ENCODE peak calls at places on chromosomes 7 and 10, in four cellular contexts. M, L, Q and E are unnamed samples.

GRCh38 chr7:135801877-135802276 is 53.3 kb upstream of the FAM180A start:
- DNase-seq in M (no peak), L (no peak), Q (no peak), E (no peak)

GRCh38 chr7:148303295-148304013 is 287.1 kb upstream of the C7orf33 start:
- DNase-seq in Q (no peak), M (no peak), L (peak; percentile 73), E (no peak)

GRCh38 chr10:27646194-27646593 is 99.4 kb downstream of the MKX start:
- DNase-seq in L (no peak), M (no peak), Q (no peak), E (no peak)

GRCh38 chr10:4073912-4074311 is 288.9 kb upstream of the KLF6 start:
- DNase-seq in M (no peak), L (no peak), Q (no peak), E (no peak)

GRCh38 chr10:124366343-124366742 is 52.4 kb downstream of the OAT start:
- DNase-seq in M (no peak), Q (no peak), L (no peak), E (no peak)

GRCh38 chr10:103845983-103846382 is 9.4 kb downstream of the SH3PXD2A start:
- DNase-seq in Q (no peak), L (no peak), M (no peak), E (no peak)

GRCh38 chr7:50633414-50633710 is 68.2 kb upstream of the DDC start:
- DNase-seq in M (no peak), L (no peak), Q (no peak), E (no peak)

GRCh38 chr7:26555971-26556830 is 264.5 kb downstream of the SNX10 start:
- DNase-seq in Q (no peak), M (no peak), L (no peak), E (peak; percentile 67)

GRCh38 chr10:117860823-117861222 is 185.9 kb downstream of the RAB11FIP2 start:
- DNase-seq in Q (peak; percentile 45), M (peak; percentile 35), L (no peak), E (no peak)

GRCh38 chr10:94042001-94042813 is 48.5 kb downstream of the PLCE1 start:
- DNase-seq in L (no peak), M (peak; percentile 75), Q (peak; percentile 61), E (no peak)
- TF ChIP-seq CTCF in L (no peak), M (peak; percentile 51), Q (peak; percentile 53), E (peak; percentile 40)

DNA sequence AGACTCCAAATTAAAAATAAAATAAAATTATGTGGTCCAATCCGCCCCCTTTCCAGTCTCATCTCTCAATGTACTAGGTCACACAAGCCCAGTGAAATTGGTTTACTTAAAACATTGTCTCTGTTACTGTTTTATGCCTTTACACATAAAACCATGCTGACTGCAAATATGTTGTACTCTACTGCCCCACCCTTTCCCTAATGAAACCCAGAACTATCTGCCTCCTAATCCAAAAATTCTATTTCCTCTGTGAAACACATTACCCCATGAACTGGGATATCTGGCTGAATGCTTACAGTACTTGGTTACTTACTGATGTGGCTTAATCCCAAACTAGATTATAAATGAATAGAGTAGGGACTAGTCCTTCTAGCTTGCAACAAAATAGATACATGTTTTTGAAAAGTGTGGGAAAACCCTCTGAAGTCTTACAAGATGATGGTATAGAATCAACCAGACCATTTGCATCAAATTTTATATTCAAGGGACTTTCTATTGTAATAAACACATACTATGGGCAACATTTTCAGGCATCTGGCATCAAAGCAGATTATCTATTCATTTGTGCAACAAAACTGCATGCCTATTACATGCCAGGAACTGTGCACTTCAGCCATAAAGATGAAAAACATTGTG is 10.0 kb upstream of the KMT2E start:
- DNase-seq in M (no peak), Q (no peak), L (no peak), E (no peak)
- H3K4me3 ChIP-seq in M (no peak overlapping the region), Q (no peak overlapping the region), L (peak overlapping the region; percentile 18), E (no peak overlapping the region)

GRCh38 chr7:143975617-143976016 is 21.0 kb downstream of the OR2F1 start:
- DNase-seq in L (no peak), Q (peak; percentile 73), M (peak; percentile 9), E (no peak)
- TF ChIP-seq CTCF in L (no peak), Q (peak; percentile 57), M (no peak), E (peak; percentile 22)

GRCh38 chr7:21374134-21374533 is 53.7 kb upstream of the SP4 start:
- DNase-seq in Q (no peak), L (no peak), M (no peak), E (no peak)

GRCh38 chr7:21367537-21367936 is 60.3 kb upstream of the SP4 start:
- DNase-seq in Q (no peak), M (no peak), L (no peak), E (no peak)

GRCh38 chr7:21368317-21368716 is 59.6 kb upstream of the SP4 start:
- DNase-seq in Q (no peak), L (no peak), M (no peak), E (no peak)

GRCh38 chr7:21370283-21370982 is 57.5 kb upstream of the SP4 start:
- DNase-seq in L (no peak), Q (peak; percentile 28), M (no peak), E (no peak)

GRCh38 chr7:21371371-21371770 is 56.5 kb upstream of the SP4 start:
- DNase-seq in M (no peak), L (no peak), Q (peak; percentile 46), E (no peak)
- H3K4me3 ChIP-seq in M (no peak overlapping the region), L (no peak overlapping the region), Q (peak overlapping the region; percentile 4), E (no peak overlapping the region)

GRCh38 chr10:69093933-69094332 is 6.0 kb downstream of the SRGN start:
- DNase-seq in Q (no peak), M (no peak), L (no peak), E (no peak)
- TF ChIP-seq CTCF in Q (peak; percentile 33), M (peak; percentile 16), L (no peak), E (peak; percentile 51)